ENCODE peak calls at places on chromosomes 2 and 18, in eight cellular contexts. A is right atrium auricular region, G is prostate gland, Q is mucosa of descending colon, V is tibial nerve, K is sigmoid colon, J is PC-9, W is body of pancreas. U is an unnamed sample. For H3K36me3, the result is how much of the 10 kb centered on the place peaks cover.

GRCh38 chr2:197450485-197450884 is 2.9 kb upstream of the COQ10B start:
- DNase-seq in A (no peak), G (no peak), Q (no peak), V (no peak), K (no peak), J (peak), W (no peak), U (no peak)

GRCh38 chr18:44636241-44636640 is 44.4 kb upstream of the SETBP1 start:
- DNase-seq in A (no peak), G (no peak), Q (no peak), V (no peak), K (no peak), J (no peak), W (no peak), U (no peak)

GRCh38 chr2:41775381-41776025 is 272.3 kb upstream of the PKDCC start:
- DNase-seq in A (no peak), G (no peak), Q (no peak), V (no peak), K (no peak), J (no peak), W (no peak), U (no peak)

GRCh38 chr2:43142921-43143438 is 83.4 kb downstream of the ZFP36L2 start:
- DNase-seq in A (no peak), G (no peak), Q (peak), V (no peak), K (no peak), J (no peak), W (no peak), U (no peak)

GRCh38 chr2:32812316-32812715 is 134.4 kb upstream of the LTBP1 start:
- DNase-seq in A (no peak), G (no peak), Q (no peak), V (no peak), K (no peak), J (no peak), W (no peak), U (peak)

GRCh38 chr2:54704688-54705605 is 18.5 kb upstream of the EML6 start:
- DNase-seq in A (no peak), G (no peak), Q (no peak), V (no peak), K (no peak), J (no peak), W (no peak), U (no peak)

GRCh38 chr2:221283896-221284295 is 288.2 kb downstream of the EPHA4 start:
- DNase-seq in A (no peak), G (no peak), Q (no peak), V (no peak), K (no peak), J (no peak), W (no peak), U (no peak)

GRCh38 chr2:237726401-237726830 is 72.2 kb upstream of the RBM44 start:
- DNase-seq in A (peak), G (peak), Q (no peak), V (no peak), K (peak), J (no peak), W (peak), U (peak)

GRCh38 chr2:128644745-128645256 is 326.1 kb upstream of the HS6ST1 start:
- DNase-seq in A (peak), G (no peak), Q (peak), V (no peak), K (peak), J (no peak), W (no peak), U (no peak)

GRCh38 chr18:62555135-62555534 is 32.3 kb downstream of the ZCCHC2 start:
- DNase-seq in A (no peak), G (no peak), Q (no peak), V (no peak), K (no peak), J (no peak), W (no peak), U (no peak)

GRCh38 chr18:62329676-62330454 is 4.8 kb downstream of the TNFRSF11A start:
- DNase-seq in A (peak), G (peak), Q (peak), V (no peak), K (no peak), J (peak), W (peak), U (peak)

GRCh38 chr2:96159084-96159830 is 14.0 kb upstream of the DUSP2 start:
- DNase-seq in A (no peak), G (no peak), Q (no peak), V (no peak), K (peak), J (no peak), W (no peak), U (no peak)

GRCh38 chr2:188598551-188598950 is 306.9 kb downstream of the GULP1 start:
- DNase-seq in A (no peak), G (no peak), Q (no peak), V (no peak), K (no peak), J (no peak), W (peak), U (peak)

GRCh38 chr2:230327418-230328154 is 593 bp downstream of the SP140L start:
- DNase-seq in A (no peak), G (no peak), Q (no peak), V (no peak), K (no peak), J (no peak), W (no peak), U (no peak)

GRCh38 chr18:36786686-36787085 is 42.1 kb downstream of the TPGS2 start:
- DNase-seq in A (peak), G (peak), Q (no peak), V (peak), K (peak), J (peak), W (peak), U (peak)

GRCh38 chr2:136322436-136322835 is 204.5 kb upstream of the CXCR4 start:
- DNase-seq in A (no peak), G (no peak), Q (no peak), V (no peak), K (no peak), J (no peak), W (no peak), U (no peak)

GRCh38 chr2:232870766-232871371 is 805 bp downstream of the SNORC start:
- DNase-seq in A (no peak), G (no peak), Q (no peak), V (peak), K (peak), J (no peak), W (no peak), U (no peak)

GRCh38 chr2:98065804-98066203 is 21.2 kb upstream of the VWA3B start:
- DNase-seq in A (no peak), G (no peak), Q (no peak), V (no peak), K (no peak), J (no peak), W (no peak), U (no peak)

GRCh38 chr2:27992787-27993747 is 102.5 kb downstream of the BABAM2 start:
- DNase-seq in A (no peak), G (no peak), Q (no peak), V (no peak), K (no peak), J (peak), W (no peak), U (no peak)

GRCh38 chr2:234446404-234447076 is 50.3 kb downstream of the ARL4C start:
- DNase-seq in A (peak), G (peak), Q (peak), V (peak), K (peak), J (no peak), W (peak), U (peak)

GRCh38 chr18:58375051-58375450 is 253.8 kb downstream of the ALPK2 start:
- DNase-seq in A (no peak), G (no peak), Q (no peak), V (no peak), K (no peak), J (no peak), W (no peak), U (no peak)

GRCh38 chr18:63422862-63423304 is 607 bp upstream of the VPS4B start:
- DNase-seq in A (no peak), G (no peak), Q (no peak), V (peak), K (no peak), J (no peak), W (no peak), U (no peak)

GRCh38 chr18:3599235-3599634 is 149.3 kb downstream of the TGIF1 start:
- DNase-seq in A (no peak), G (no peak), Q (no peak), V (no peak), K (no peak), J (no peak), W (no peak), U (no peak)

GRCh38 chr2:105369009-105369408 is 29.8 kb downstream of the FHL2 start:
- DNase-seq in A (no peak), G (no peak), Q (no peak), V (no peak), K (no peak), J (no peak), W (no peak), U (no peak)

GRCh38 chr2:67500541-67500940 is 103.4 kb downstream of the ETAA1 start:
- DNase-seq in A (no peak), G (no peak), Q (no peak), V (no peak), K (no peak), J (no peak), W (no peak), U (no peak)

GRCh38 chr18:69259282-69259681 is 141.4 kb upstream of the DOK6 start:
- DNase-seq in A (no peak), G (no peak), Q (no peak), V (no peak), K (no peak), J (no peak), W (no peak), U (no peak)

GRCh38 chr18:5980721-5981120 is 85.4 kb upstream of the TMEM200C start:
- DNase-seq in A (no peak), G (no peak), Q (no peak), V (no peak), K (no peak), J (no peak), W (no peak), U (no peak)

GRCh38 chr2:66929632-66930385 is 467.3 kb upstream of the ETAA1 start:
- DNase-seq in A (no peak), G (peak), Q (no peak), V (no peak), K (peak), J (peak), W (peak), U (peak)

GRCh38 chr2:233901367-233901766 is 15.8 kb upstream of the TRPM8 start:
- DNase-seq in A (no peak), G (no peak), Q (peak), V (no peak), K (no peak), J (no peak), W (no peak), U (no peak)

GRCh38 chr2:20130821-20131645 is 79.6 kb upstream of the LAPTM4A start:
- DNase-seq in A (no peak), G (no peak), Q (no peak), V (no peak), K (no peak), J (no peak), W (no peak), U (no peak)

GRCh38 chr2:201116115-201116958 is at the start of gene CFLAR:
- DNase-seq in A (peak), G (peak), Q (peak), V (peak), K (peak), J (peak), W (peak), U (peak)

GRCh38 chr2:191247381-191248057 is 2.3 kb downstream of the MYO1B start:
- DNase-seq in A (no peak), G (no peak), Q (peak), V (no peak), K (no peak), J (peak), W (peak), U (no peak)

GRCh38 chr2:9230051-9230802 is 23.6 kb downstream of the ASAP2 start:
- DNase-seq in A (no peak), G (no peak), Q (no peak), V (no peak), K (peak), J (no peak), W (no peak), U (no peak)
- TF ChIP-seq CTCF in A (no peak), G (no peak), Q (no peak), V (no peak), K (no peak), J (no peak), W (no peak), U (no peak)

GRCh38 chr18:48920408-48921038 is 30.2 kb downstream of the SMAD7 start:
- DNase-seq in A (no peak), G (no peak), Q (peak), V (no peak), K (peak), J (no peak), W (no peak), U (no peak)

GRCh38 chr18:48922801-48923730 is 27.7 kb downstream of the SMAD7 start:
- DNase-seq in A (no peak), G (peak), Q (peak), V (peak), K (peak), J (no peak), W (peak), U (no peak)

GRCh38 chr18:48923746-48924580 is 26.8 kb downstream of the SMAD7 start:
- DNase-seq in A (no peak), G (no peak), Q (no peak), V (no peak), K (no peak), J (no peak), W (no peak), U (no peak)

GRCh38 chr18:48921305-48922202 is 29.2 kb downstream of the SMAD7 start:
- DNase-seq in A (no peak), G (no peak), Q (no peak), V (no peak), K (peak), J (no peak), W (no peak), U (no peak)

GRCh38 chr18:48922203-48922800 is 28.5 kb downstream of the SMAD7 start:
- DNase-seq in A (no peak), G (no peak), Q (no peak), V (no peak), K (peak), J (no peak), W (no peak), U (no peak)
- H3K36me3 ChIP-seq in A (under half), G (under half), Q (under half), V (under half), K (under half), J (under half), W (under half), U (under half)

GRCh38 chr2:80256396-80257167 is 48.0 kb downstream of the LRRTM1 start:
- DNase-seq in A (no peak), G (no peak), Q (no peak), V (no peak), K (no peak), J (no peak), W (no peak), U (peak)
- TF ChIP-seq CTCF in A (no peak), G (no peak), Q (no peak), V (no peak), K (no peak), J (peak), W (no peak), U (no peak)

GRCh38 chr18:48942554-48943261 is 8.1 kb downstream of the SMAD7 start:
- DNase-seq in A (no peak), G (no peak), Q (peak), V (no peak), K (no peak), J (peak), W (peak), U (no peak)
- H3K36me3 ChIP-seq in A (under half), G (under half), Q (under half), V (under half), K (under half), J (under half), W (under half), U (under half)

DNA sequence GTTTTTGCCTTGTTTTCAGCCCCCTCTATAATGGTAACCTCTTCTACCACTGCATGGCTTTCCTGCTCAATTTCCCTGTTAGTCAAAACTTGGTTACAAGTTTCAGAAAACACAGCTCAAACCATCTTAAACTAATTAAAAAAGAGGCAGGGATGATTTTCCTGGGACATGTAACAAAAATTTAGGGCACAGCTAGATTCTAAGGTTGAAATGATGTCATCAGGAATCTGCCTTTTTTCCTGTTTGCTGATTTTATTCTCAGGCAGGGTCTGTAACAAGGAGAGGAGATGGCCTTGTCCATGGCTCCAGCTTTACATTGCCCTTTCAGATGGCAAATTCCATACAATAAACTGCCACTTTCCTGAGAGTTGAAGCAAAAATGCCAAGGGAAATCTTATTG is 157.9 kb upstream of the CREB1 start:
- DNase-seq in A (no peak), G (no peak), Q (no peak), V (no peak), K (no peak), J (no peak), W (no peak), U (no peak)
- TF ChIP-seq CTCF in A (no peak), G (no peak), Q (no peak), V (no peak), K (no peak), J (no peak), W (no peak), U (no peak)

GRCh38 chr2:15627842-15628684 is 36.4 kb downstream of the DDX1 start:
- DNase-seq in A (no peak), G (no peak), Q (no peak), V (no peak), K (no peak), J (no peak), W (no peak), U (no peak)

GRCh38 chr2:15628899-15629855 is 37.5 kb downstream of the DDX1 start:
- DNase-seq in A (no peak), G (no peak), Q (no peak), V (no peak), K (no peak), J (no peak), W (no peak), U (no peak)

GRCh38 chr2:15630958-15631719 is 39.5 kb downstream of the DDX1 start:
- DNase-seq in A (no peak), G (no peak), Q (no peak), V (no peak), K (no peak), J (no peak), W (no peak), U (no peak)

GRCh38 chr2:15631883-15632282 is 40.2 kb downstream of the DDX1 start:
- DNase-seq in A (no peak), G (no peak), Q (no peak), V (no peak), K (no peak), J (no peak), W (no peak), U (no peak)

GRCh38 chr2:15630121-15630957 is 38.7 kb downstream of the DDX1 start:
- DNase-seq in A (no peak), G (no peak), Q (no peak), V (no peak), K (no peak), J (no peak), W (no peak), U (no peak)
- H3K36me3 ChIP-seq in A (half or more), G (under half), Q (under half), V (under half), K (under half), J (under half), W (under half), U (under half)

DNA sequence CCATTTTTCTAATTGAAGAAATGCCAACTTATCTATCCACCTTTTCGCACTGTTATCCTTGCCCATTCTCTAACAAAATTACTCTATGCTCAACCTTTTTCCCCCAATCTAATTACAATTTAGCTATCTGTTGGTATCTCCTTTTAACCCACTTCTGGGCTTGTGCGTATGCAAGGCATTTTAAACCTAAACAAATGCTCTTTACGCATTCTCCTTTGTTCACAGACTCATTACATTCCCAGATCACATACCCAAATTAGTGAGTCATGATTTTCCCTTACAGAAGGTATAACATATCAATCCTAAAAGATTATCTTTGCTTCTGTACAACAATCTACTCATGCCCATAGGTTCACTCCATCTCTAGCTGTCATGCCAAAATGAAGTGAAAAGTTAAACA is 71.7 kb upstream of the LYPD1 start:
- DNase-seq in A (no peak), G (no peak), Q (no peak), V (no peak), K (no peak), J (no peak), W (no peak), U (no peak)
- TF ChIP-seq CTCF in A (no peak), G (no peak), Q (no peak), V (no peak), K (no peak), J (no peak), W (no peak), U (no peak)

GRCh38 chr2:151417650-151418049 is 7.9 kb downstream of the RIF1 start:
- DNase-seq in A (no peak), G (no peak), Q (no peak), V (no peak), K (no peak), J (no peak), W (no peak), U (no peak)
- H3K36me3 ChIP-seq in A (half or more), G (under half), Q (under half), V (under half), K (under half), J (under half), W (under half), U (under half)

U was measured in thyroid gland.